ENCODE peak calls at places on chromosomes 6 and 20, in ten cellular contexts. One of them, this sample, is unnamed. For H3K27me3, the result is how much of the 10 kb centered on the place peaks cover.

GRCh38 chr6:144899161-144899560 is 614.0 kb downstream of the UTRN start:
- DNase-seq in IMR-90: peak
- DNase-seq in H7: no peak
- DNase-seq in left lung: no peak
- DNase-seq in body of pancreas: no peak
- DNase-seq in transverse colon: no peak
- DNase-seq in prostate gland: no peak
- DNase-seq in psoas muscle: no peak
- DNase-seq in cardiac muscle cell: peak
- DNase-seq in lung: no peak
- DNase-seq in this sample: no peak

GRCh38 chr6:72218125-72218524 is 331.8 kb downstream of the RIMS1 start:
- DNase-seq in IMR-90: peak
- DNase-seq in H7: peak
- DNase-seq in left lung: peak
- DNase-seq in body of pancreas: peak
- DNase-seq in transverse colon: no peak
- DNase-seq in prostate gland: no peak
- DNase-seq in psoas muscle: no peak
- DNase-seq in cardiac muscle cell: peak
- DNase-seq in lung: no peak
- DNase-seq in this sample: peak

GRCh38 chr6:14517536-14518105 is 400.0 kb downstream of the CD83 start:
- DNase-seq in IMR-90: no peak
- DNase-seq in H7: no peak
- DNase-seq in left lung: no peak
- DNase-seq in body of pancreas: no peak
- DNase-seq in transverse colon: no peak
- DNase-seq in prostate gland: peak
- DNase-seq in psoas muscle: no peak
- DNase-seq in cardiac muscle cell: no peak
- DNase-seq in lung: no peak
- DNase-seq in this sample: peak

GRCh38 chr6:22411408-22412105 is 114.7 kb upstream of the PRL start:
- DNase-seq in IMR-90: peak
- DNase-seq in H7: no peak
- DNase-seq in left lung: no peak
- DNase-seq in body of pancreas: no peak
- DNase-seq in transverse colon: no peak
- DNase-seq in prostate gland: no peak
- DNase-seq in psoas muscle: no peak
- DNase-seq in cardiac muscle cell: peak
- DNase-seq in lung: no peak
- DNase-seq in this sample: no peak

GRCh38 chr6:79713701-79714322 is 82.7 kb downstream of the SH3BGRL2 start:
- DNase-seq in IMR-90: peak
- DNase-seq in H7: peak
- DNase-seq in left lung: no peak
- DNase-seq in body of pancreas: peak
- DNase-seq in transverse colon: peak
- DNase-seq in prostate gland: peak
- DNase-seq in psoas muscle: peak
- DNase-seq in cardiac muscle cell: peak
- DNase-seq in lung: peak
- DNase-seq in this sample: peak

GRCh38 chr6:138271451-138271850 is 53.2 kb upstream of the PBOV1 start:
- DNase-seq in IMR-90: no peak
- DNase-seq in H7: no peak
- DNase-seq in left lung: no peak
- DNase-seq in body of pancreas: no peak
- DNase-seq in transverse colon: no peak
- DNase-seq in prostate gland: no peak
- DNase-seq in psoas muscle: no peak
- DNase-seq in cardiac muscle cell: no peak
- DNase-seq in lung: no peak
- DNase-seq in this sample: no peak

GRCh38 chr6:70413829-70414494 is 654 bp downstream of the FAM135A start:
- DNase-seq in IMR-90: no peak
- DNase-seq in H7: peak
- DNase-seq in left lung: no peak
- DNase-seq in body of pancreas: no peak
- DNase-seq in transverse colon: no peak
- DNase-seq in prostate gland: no peak
- DNase-seq in psoas muscle: no peak
- DNase-seq in cardiac muscle cell: peak
- DNase-seq in lung: no peak
- DNase-seq in this sample: peak

GRCh38 chr6:140256213-140256612 is 881.8 kb upstream of the CITED2 start:
- DNase-seq in IMR-90: peak
- DNase-seq in H7: no peak
- DNase-seq in left lung: no peak
- DNase-seq in body of pancreas: no peak
- DNase-seq in transverse colon: no peak
- DNase-seq in prostate gland: no peak
- DNase-seq in psoas muscle: no peak
- DNase-seq in cardiac muscle cell: no peak
- DNase-seq in lung: no peak
- DNase-seq in this sample: peak

GRCh38 chr20:49846206-49846807 is 33.7 kb downstream of the SLC9A8 start:
- DNase-seq in IMR-90: peak
- DNase-seq in H7: peak
- DNase-seq in left lung: no peak
- DNase-seq in body of pancreas: peak
- DNase-seq in transverse colon: peak
- DNase-seq in prostate gland: peak
- DNase-seq in psoas muscle: no peak
- DNase-seq in cardiac muscle cell: peak
- DNase-seq in lung: peak
- DNase-seq in this sample: peak

GRCh38 chr6:111925296-111925695 is 52.0 kb upstream of the FYN start:
- DNase-seq in IMR-90: peak
- DNase-seq in H7: no peak
- DNase-seq in left lung: no peak
- DNase-seq in body of pancreas: no peak
- DNase-seq in transverse colon: no peak
- DNase-seq in prostate gland: no peak
- DNase-seq in psoas muscle: no peak
- DNase-seq in cardiac muscle cell: peak
- DNase-seq in lung: no peak
- DNase-seq in this sample: peak

GRCh38 chr6:154509421-154510143 is 903 bp downstream of the CNKSR3 start:
- DNase-seq in IMR-90: no peak
- DNase-seq in H7: peak
- DNase-seq in left lung: peak
- DNase-seq in body of pancreas: peak
- DNase-seq in transverse colon: peak
- DNase-seq in prostate gland: peak
- DNase-seq in psoas muscle: peak
- DNase-seq in cardiac muscle cell: peak
- DNase-seq in lung: no peak
- DNase-seq in this sample: no peak

GRCh38 chr6:34986845-34987246 is 97.8 kb downstream of the ANKS1A start:
- DNase-seq in IMR-90: peak
- DNase-seq in H7: peak
- DNase-seq in left lung: no peak
- DNase-seq in body of pancreas: peak
- DNase-seq in transverse colon: peak
- DNase-seq in prostate gland: peak
- DNase-seq in psoas muscle: peak
- DNase-seq in cardiac muscle cell: peak
- DNase-seq in lung: peak
- DNase-seq in this sample: peak

GRCh38 chr20:32972181-32973076 is 31.8 kb downstream of the SUN5 start:
- DNase-seq in IMR-90: no peak
- DNase-seq in H7: peak
- DNase-seq in left lung: no peak
- DNase-seq in body of pancreas: no peak
- DNase-seq in transverse colon: peak
- DNase-seq in prostate gland: no peak
- DNase-seq in psoas muscle: no peak
- DNase-seq in cardiac muscle cell: no peak
- DNase-seq in lung: no peak
- DNase-seq in this sample: no peak

GRCh38 chr20:63373996-63374395 is 12.8 kb upstream of the CHRNA4 start:
- DNase-seq in IMR-90: no peak
- DNase-seq in H7: no peak
- DNase-seq in left lung: peak
- DNase-seq in body of pancreas: no peak
- DNase-seq in transverse colon: no peak
- DNase-seq in prostate gland: no peak
- DNase-seq in psoas muscle: no peak
- DNase-seq in cardiac muscle cell: no peak
- DNase-seq in lung: no peak
- DNase-seq in this sample: no peak

GRCh38 chr20:63372971-63373885 is 12.1 kb upstream of the CHRNA4 start:
- DNase-seq in IMR-90: no peak
- DNase-seq in H7: no peak
- DNase-seq in left lung: peak
- DNase-seq in body of pancreas: no peak
- DNase-seq in transverse colon: no peak
- DNase-seq in prostate gland: no peak
- DNase-seq in psoas muscle: no peak
- DNase-seq in cardiac muscle cell: no peak
- DNase-seq in lung: no peak
- DNase-seq in this sample: no peak

GRCh38 chr20:63375438-63375837 is 14.3 kb upstream of the CHRNA4 start:
- DNase-seq in IMR-90: no peak
- DNase-seq in H7: no peak
- DNase-seq in left lung: peak
- DNase-seq in body of pancreas: no peak
- DNase-seq in transverse colon: no peak
- DNase-seq in prostate gland: no peak
- DNase-seq in psoas muscle: no peak
- DNase-seq in cardiac muscle cell: no peak
- DNase-seq in lung: no peak
- DNase-seq in this sample: no peak

GRCh38 chr20:63376283-63377250 is 15.4 kb upstream of the CHRNA4 start:
- DNase-seq in IMR-90: no peak
- DNase-seq in H7: no peak
- DNase-seq in left lung: peak
- DNase-seq in body of pancreas: no peak
- DNase-seq in transverse colon: no peak
- DNase-seq in prostate gland: no peak
- DNase-seq in psoas muscle: no peak
- DNase-seq in cardiac muscle cell: no peak
- DNase-seq in lung: no peak
- DNase-seq in this sample: no peak

GRCh38 chr20:63374532-63374931 is 13.4 kb upstream of the CHRNA4 start:
- DNase-seq in IMR-90: no peak
- DNase-seq in H7: no peak
- DNase-seq in left lung: peak
- DNase-seq in body of pancreas: no peak
- DNase-seq in transverse colon: no peak
- DNase-seq in prostate gland: no peak
- DNase-seq in psoas muscle: no peak
- DNase-seq in cardiac muscle cell: no peak
- DNase-seq in lung: no peak
- DNase-seq in this sample: no peak
- H3K27me3 ChIP-seq in IMR-90: half or more
- H3K27me3 ChIP-seq in H7: under half
- H3K27me3 ChIP-seq in left lung: half or more
- H3K27me3 ChIP-seq in body of pancreas: under half
- H3K27me3 ChIP-seq in transverse colon: half or more
- H3K27me3 ChIP-seq in prostate gland: under half
- H3K27me3 ChIP-seq in psoas muscle: under half
- H3K27me3 ChIP-seq in cardiac muscle cell: under half
- H3K27me3 ChIP-seq in lung: under half
- H3K27me3 ChIP-seq in this sample: under half

GRCh38 chr20:2753456-2754040 is 46.9 kb downstream of the CPXM1 start:
- DNase-seq in IMR-90: no peak
- DNase-seq in H7: no peak
- DNase-seq in left lung: no peak
- DNase-seq in body of pancreas: no peak
- DNase-seq in transverse colon: no peak
- DNase-seq in prostate gland: no peak
- DNase-seq in psoas muscle: no peak
- DNase-seq in cardiac muscle cell: no peak
- DNase-seq in lung: no peak
- DNase-seq in this sample: no peak
- H3K27me3 ChIP-seq in IMR-90: half or more
- H3K27me3 ChIP-seq in H7: half or more
- H3K27me3 ChIP-seq in left lung: half or more
- H3K27me3 ChIP-seq in body of pancreas: under half
- H3K27me3 ChIP-seq in transverse colon: under half
- H3K27me3 ChIP-seq in prostate gland: under half
- H3K27me3 ChIP-seq in psoas muscle: under half
- H3K27me3 ChIP-seq in cardiac muscle cell: half or more
- H3K27me3 ChIP-seq in lung: under half
- H3K27me3 ChIP-seq in this sample: under half

GRCh38 chr6:1285589-1286340 is 26.1 kb upstream of the FOXQ1 start:
- DNase-seq in IMR-90: peak
- DNase-seq in H7: no peak
- DNase-seq in left lung: no peak
- DNase-seq in body of pancreas: no peak
- DNase-seq in transverse colon: no peak
- DNase-seq in prostate gland: no peak
- DNase-seq in psoas muscle: no peak
- DNase-seq in cardiac muscle cell: peak
- DNase-seq in lung: no peak
- DNase-seq in this sample: peak
- H3K27me3 ChIP-seq in IMR-90: under half
- H3K27me3 ChIP-seq in H7: under half
- H3K27me3 ChIP-seq in left lung: under half
- H3K27me3 ChIP-seq in body of pancreas: under half
- H3K27me3 ChIP-seq in transverse colon: under half
- H3K27me3 ChIP-seq in prostate gland: under half
- H3K27me3 ChIP-seq in psoas muscle: under half
- H3K27me3 ChIP-seq in cardiac muscle cell: under half
- H3K27me3 ChIP-seq in lung: under half
- H3K27me3 ChIP-seq in this sample: under half

DNA sequence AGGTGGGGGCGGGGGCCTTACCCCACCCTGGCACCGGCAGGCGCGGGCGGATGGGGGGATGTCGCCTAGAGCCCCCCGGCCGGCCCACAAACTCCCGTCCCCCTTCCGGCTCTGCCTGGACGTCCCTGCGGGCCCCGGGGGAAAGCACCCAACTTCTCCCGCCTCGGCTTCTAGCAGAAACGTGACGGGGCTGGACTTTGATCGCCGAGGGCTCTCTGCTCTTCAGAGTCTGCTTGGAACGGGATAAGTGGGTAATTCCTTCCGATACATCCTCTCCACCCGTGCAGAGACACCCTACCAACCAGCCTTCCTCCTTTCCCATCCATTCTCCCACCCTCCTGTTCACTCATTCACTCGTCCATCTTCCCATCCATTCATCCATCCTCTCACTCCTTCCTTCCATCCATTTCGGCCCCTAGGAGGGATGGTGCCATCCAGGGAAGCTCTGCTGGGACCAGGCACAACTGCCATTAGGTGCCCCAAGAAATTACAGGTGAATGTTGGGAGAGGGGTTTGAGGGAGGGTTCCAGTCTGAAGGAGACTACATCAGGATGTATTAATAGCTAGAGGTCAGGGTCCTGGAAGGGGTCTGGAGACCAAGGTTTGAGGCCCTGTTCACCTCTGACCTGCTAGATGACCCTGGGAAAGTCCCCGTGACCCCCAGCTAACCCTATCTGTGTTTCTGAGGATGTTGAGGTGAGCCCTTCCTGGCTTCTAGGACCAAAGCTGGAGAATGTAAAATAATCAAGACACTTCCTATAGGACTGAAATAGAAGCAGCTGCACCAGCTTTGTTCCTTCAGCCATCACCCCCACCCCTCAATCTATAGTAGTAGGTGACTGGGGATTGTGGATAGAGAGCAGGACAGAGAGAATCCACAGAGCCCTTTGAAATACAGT is 518 bp downstream of the TTLL9 start:
- DNase-seq in IMR-90: no peak
- DNase-seq in H7: no peak
- DNase-seq in left lung: no peak
- DNase-seq in body of pancreas: no peak
- DNase-seq in transverse colon: peak
- DNase-seq in prostate gland: no peak
- DNase-seq in psoas muscle: no peak
- DNase-seq in cardiac muscle cell: no peak
- DNase-seq in lung: no peak
- DNase-seq in this sample: no peak
- H3K27me3 ChIP-seq in IMR-90: half or more
- H3K27me3 ChIP-seq in H7: under half
- H3K27me3 ChIP-seq in left lung: under half
- H3K27me3 ChIP-seq in body of pancreas: under half
- H3K27me3 ChIP-seq in transverse colon: under half
- H3K27me3 ChIP-seq in prostate gland: under half
- H3K27me3 ChIP-seq in psoas muscle: under half
- H3K27me3 ChIP-seq in cardiac muscle cell: under half
- H3K27me3 ChIP-seq in lung: under half
- H3K27me3 ChIP-seq in this sample: under half

This sample was measured in bronchial epithelial cell.